ENCODE peak calls at places on chromosome 22, in nine cellular contexts. B is tibial nerve, Y is body of pancreas, W is ovary, N is K562, X is adrenal gland, D is transverse colon, U is A549, Z is spleen. L is an unnamed sample.

GRCh38 chr22:47835726-47836125 is 1073.3 kb downstream of the TBC1D22A start:
- DNase-seq in B (no peak), Y (no peak), W (no peak), N (no peak), X (no peak), D (no peak), U (no peak), Z (no peak), L (no peak)

GRCh38 chr22:30013201-30013600 is 67.1 kb upstream of the HORMAD2 start:
- DNase-seq in B (no peak), Y (no peak), W (no peak), N (no peak), X (no peak), D (no peak), U (no peak), Z (no peak), L (no peak)

GRCh38 chr22:44127353-44127752 is 53.4 kb upstream of the PARVG start:
- DNase-seq in B (peak; percentile 12), Y (no peak), W (no peak), N (no peak), X (peak; percentile 34), D (no peak), U (no peak), Z (peak; percentile 57), L (no peak)

GRCh38 chr22:35921777-35922176 is 106.8 kb downstream of the RBFOX2 start:
- DNase-seq in B (peak; percentile 81), Y (peak; percentile 79), W (peak; percentile 51), N (peak; percentile 24), X (peak; percentile 83), D (peak; percentile 70), U (peak; percentile 31), Z (no peak), L (peak; percentile 54)

GRCh38 chr22:44363980-44364749 is 51.4 kb upstream of the SHISAL1 start:
- DNase-seq in B (no peak), Y (no peak), W (peak; percentile 20), N (no peak), X (peak; percentile 20), D (no peak), U (no peak), Z (peak; percentile 58), L (no peak)

GRCh38 chr22:30212996-30213441 is 33.5 kb downstream of the LIF start:
- DNase-seq in B (no peak), Y (no peak), W (no peak), N (no peak), X (peak; percentile 42), D (no peak), U (peak; percentile 30), Z (peak; percentile 74), L (no peak)

GRCh38 chr22:48802576-48802975 is 1025.1 kb downstream of the BRD1 start:
- DNase-seq in B (no peak), Y (no peak), W (no peak), N (no peak), X (no peak), D (no peak), U (no peak), Z (peak; percentile 63), L (no peak)

GRCh38 chr22:44931077-44931540 is 78.7 kb downstream of the PHF21B start:
- DNase-seq in B (no peak), Y (no peak), W (peak; percentile 82), N (no peak), X (peak; percentile 86), D (no peak), U (no peak), Z (no peak), L (no peak)

GRCh38 chr22:23225724-23226496 is 45.6 kb downstream of the BCR start:
- DNase-seq in B (no peak), Y (no peak), W (no peak), N (peak; percentile 72), X (no peak), D (peak; percentile 77), U (peak; percentile 24), Z (peak; percentile 83), L (no peak)

GRCh38 chr22:16608931-16609330 is 16.3 kb upstream of the CCT8L2 start:
- DNase-seq in B (no peak), Y (no peak), W (no peak), N (peak; percentile 48), X (no peak), D (no peak), U (no peak), Z (no peak), L (no peak)

GRCh38 chr22:22940961-22941605 is 53.5 kb downstream of the IGLL5 start:
- DNase-seq in B (no peak), Y (no peak), W (peak; percentile 3), N (no peak), X (peak; percentile 0), D (peak; percentile 6), U (no peak), Z (no peak), L (no peak)

GRCh38 chr22:39771486-39771885 is 122.1 kb downstream of the ENTHD1 start:
- DNase-seq in B (no peak), Y (no peak), W (no peak), N (no peak), X (no peak), D (no peak), U (no peak), Z (no peak), L (no peak)

GRCh38 chr22:32850157-32850556 is 48.7 kb downstream of the TIMP3 start:
- DNase-seq in B (no peak), Y (no peak), W (no peak), N (no peak), X (no peak), D (no peak), U (no peak), Z (no peak), L (no peak)

GRCh38 chr22:27252282-27253049 is 549.1 kb downstream of the MN1 start:
- DNase-seq in B (peak; percentile 50), Y (peak; percentile 38), W (no peak), N (no peak), X (peak; percentile 39), D (no peak), U (peak; percentile 60), Z (no peak), L (no peak)

GRCh38 chr22:48749555-48750227 is 1078.0 kb downstream of the BRD1 start:
- DNase-seq in B (no peak), Y (no peak), W (no peak), N (no peak), X (no peak), D (no peak), U (no peak), Z (no peak), L (no peak)

GRCh38 chr22:32478994-32479393 is 4.4 kb downstream of the FBXO7 start:
- DNase-seq in B (no peak), Y (no peak), W (no peak), N (no peak), X (peak; percentile 46), D (no peak), U (no peak), Z (no peak), L (no peak)

GRCh38 chr22:46027219-46028068 is 50.5 kb upstream of the WNT7B start:
- DNase-seq in B (no peak), Y (peak; percentile 86), W (peak; percentile 82), N (peak; percentile 59), X (peak; percentile 85), D (peak; percentile 85), U (no peak), Z (peak; percentile 86), L (peak; percentile 25)
- TF ChIP-seq POLR2A in B (no peak), Y (peak; percentile 56), W (peak; percentile 39), N (no peak), X (peak; percentile 66), D (peak; percentile 32), U (no peak), Z (no peak), L (peak; percentile 14)

GRCh38 chr22:42905702-42906183 is 48.7 kb upstream of the ARFGAP3 start:
- DNase-seq in B (no peak), Y (peak; percentile 99), W (peak; percentile 26), N (no peak), X (peak; percentile 57), D (peak; percentile 41), U (no peak), Z (no peak), L (no peak)
- TF ChIP-seq POLR2A in B (no peak), Y (peak; percentile 9), W (no peak), N (no peak), X (no peak), D (no peak), U (no peak), Z (no peak), L (no peak)

DNA sequence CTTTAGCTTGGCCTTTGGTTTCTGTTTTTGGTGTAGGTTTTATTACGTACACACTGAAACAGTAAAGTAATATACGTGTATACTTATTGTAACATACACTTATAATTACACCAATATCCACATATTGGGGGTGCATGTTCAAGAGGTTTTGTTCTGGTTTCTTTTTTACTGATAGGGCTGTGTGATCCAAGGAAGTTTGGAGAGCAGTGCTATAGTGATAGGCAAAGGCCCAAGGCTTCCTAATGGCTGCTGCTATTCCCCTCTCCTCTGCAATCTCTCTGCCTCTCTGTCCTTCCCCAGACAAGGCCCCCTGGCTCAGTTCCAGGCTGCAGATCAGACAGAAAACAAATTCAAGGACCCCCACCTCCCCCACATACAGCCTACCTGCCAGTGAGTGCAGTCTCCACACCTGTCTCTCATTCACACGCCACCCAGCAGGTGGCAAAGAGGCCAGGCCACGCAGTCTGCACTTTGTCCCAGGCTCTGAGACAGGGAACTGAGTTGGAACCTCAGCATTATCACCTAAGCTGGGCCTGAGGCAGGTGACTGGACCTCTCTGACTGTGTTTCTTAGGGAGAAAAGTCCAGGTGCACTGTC is 15.1 kb downstream of the TMEM184B start:
- DNase-seq in B (no peak), Y (peak; percentile 74), W (peak; percentile 42), N (no peak), X (no peak), D (peak; percentile 66), U (no peak), Z (no peak), L (no peak)
- TF ChIP-seq POLR2A in B (no peak), Y (no peak), W (no peak), N (no peak), X (no peak), D (no peak), U (no peak), Z (no peak), L (no peak)

DNA sequence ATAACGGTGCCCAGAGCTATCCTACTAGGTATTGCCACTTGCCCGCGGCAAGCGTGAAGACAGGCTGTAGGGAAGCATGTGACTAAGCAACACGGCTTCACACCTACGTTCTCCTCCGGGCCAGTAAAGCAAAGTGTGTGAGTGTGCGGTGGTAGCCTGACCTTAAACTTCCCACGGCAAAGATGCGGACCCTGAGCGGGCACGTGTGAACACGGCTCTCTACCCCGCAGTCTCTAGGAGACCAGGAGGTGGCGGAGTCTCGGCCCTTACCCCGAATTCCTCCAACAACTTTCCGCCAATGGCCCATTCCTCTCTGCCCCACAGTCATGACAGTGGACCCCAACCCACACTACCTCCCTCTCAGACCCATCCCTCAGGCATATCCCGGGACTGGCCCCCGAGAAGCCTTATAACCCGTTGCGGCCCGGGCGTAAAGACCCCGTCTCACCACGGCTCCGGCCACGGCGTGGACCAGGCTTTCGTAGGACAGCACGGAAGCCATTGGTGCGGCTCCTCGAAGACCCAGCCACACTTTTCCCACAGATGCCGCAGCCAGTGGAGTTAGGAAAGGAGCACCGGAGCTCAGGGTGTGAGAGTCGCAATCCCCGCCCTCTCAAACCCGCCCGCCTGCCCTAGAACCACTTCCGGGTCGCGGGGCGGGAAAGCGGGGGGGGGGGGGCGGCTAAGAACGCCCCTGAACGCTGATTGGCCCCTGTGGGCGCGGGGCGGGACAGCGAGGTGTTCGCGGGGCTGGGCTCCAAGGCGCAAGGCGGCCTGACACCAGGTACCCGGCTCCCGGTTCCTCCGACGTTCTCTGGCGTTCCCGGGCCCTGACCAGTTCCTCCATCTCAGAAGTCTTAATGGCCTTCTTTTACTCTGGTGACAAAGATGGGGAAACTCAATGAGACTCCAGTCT is at the start of gene SLC25A17:
- DNase-seq in B (peak; percentile 84), Y (peak; percentile 91), W (peak; percentile 87), N (peak; percentile 93), X (peak; percentile 87), D (peak; percentile 93), U (peak; percentile 78), Z (peak; percentile 97), L (peak; percentile 92)
- TF ChIP-seq POLR2A in B (peak; percentile 32), Y (peak; percentile 57), W (no peak), N (peak; percentile 79), X (peak; percentile 39), D (peak; percentile 48), U (peak; percentile 55), Z (no peak), L (peak; percentile 68)